ENCODE peak calls at places on chromosomes 3 and 15, in seven cellular contexts. Y, L, O, F, A, H and J are unnamed samples.

GRCh38 chr3:55885721-55886120 is 398.6 kb upstream of the WNT5A start:
- DNase-seq in Y (no peak), L (peak), O (no peak), F (no peak), A (no peak), H (peak), J (no peak)

GRCh38 chr3:47846880-47847248 is 43.9 kb downstream of the DHX30 start:
- DNase-seq in Y (no peak), L (no peak), O (no peak), F (no peak), A (no peak), H (no peak), J (no peak)

GRCh38 chr15:39579487-39580116 is 1.3 kb upstream of the THBS1 start:
- DNase-seq in Y (peak), L (peak), O (peak), F (peak), A (peak), H (peak), J (no peak)

GRCh38 chr3:42489116-42489936 is 13.1 kb upstream of the VIPR1 start:
- DNase-seq in Y (no peak), L (no peak), O (no peak), F (no peak), A (no peak), H (no peak), J (no peak)

GRCh38 chr15:69558138-69558409 is 105.5 kb downstream of the RPLP1 start:
- DNase-seq in Y (no peak), L (no peak), O (no peak), F (no peak), A (no peak), H (no peak), J (no peak)

GRCh38 chr3:34889641-34890040 is 749.7 kb upstream of the ARPP21 start:
- DNase-seq in Y (no peak), L (no peak), O (no peak), F (no peak), A (no peak), H (no peak), J (no peak)

GRCh38 chr15:31440754-31441298 is 114.2 kb downstream of the KLF13 start:
- DNase-seq in Y (peak), L (peak), O (peak), F (peak), A (peak), H (peak), J (no peak)

GRCh38 chr3:47743855-47744254 is 37.8 kb downstream of the SMARCC1 start:
- DNase-seq in Y (no peak), L (no peak), O (no peak), F (no peak), A (no peak), H (no peak), J (no peak)

GRCh38 chr3:139718415-139718814 is 40.6 kb upstream of the NMNAT3 start:
- DNase-seq in Y (peak), L (peak), O (peak), F (peak), A (no peak), H (peak), J (no peak)

GRCh38 chr3:183958775-183959174 is 58.9 kb downstream of the ABCC5 start:
- DNase-seq in Y (no peak), L (no peak), O (no peak), F (no peak), A (no peak), H (no peak), J (no peak)
- H3K4me3 ChIP-seq in Y (no peak), L (no peak), O (no peak), F (no peak), A (no peak), H (no peak), J (no peak)

DNA sequence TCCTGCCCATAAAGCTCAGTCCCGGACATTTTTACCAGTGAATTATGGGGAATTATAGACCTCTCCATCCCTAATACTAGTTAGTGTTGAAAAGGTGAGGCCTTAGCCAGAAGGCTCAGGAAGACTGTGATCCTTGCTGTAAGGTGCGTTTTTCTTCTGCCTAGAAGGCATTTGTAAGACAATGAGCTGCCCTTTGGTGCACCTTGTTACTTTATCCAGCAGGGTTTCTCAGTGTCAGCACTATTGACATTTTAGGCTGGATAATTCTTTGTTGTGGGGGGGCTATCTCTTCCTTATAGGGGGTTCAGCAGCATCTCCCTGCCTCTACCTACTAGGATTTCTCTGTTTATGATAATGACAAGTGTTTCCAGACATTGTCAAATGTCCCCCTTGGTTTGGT is 108.1 kb upstream of the ABHD17C start:
- DNase-seq in Y (no peak), L (peak), O (no peak), F (no peak), A (no peak), H (no peak), J (no peak)
- H3K4me3 ChIP-seq in Y (no peak), L (no peak), O (no peak), F (no peak), A (no peak), H (no peak), J (no peak)

GRCh38 chr15:40893019-40893723 is 1.1 kb upstream of the VPS18 start:
- DNase-seq in Y (no peak), L (no peak), O (no peak), F (no peak), A (no peak), H (no peak), J (no peak)
- H3K4me3 ChIP-seq in Y (no peak), L (peak), O (peak), F (no peak), A (no peak), H (no peak), J (no peak)

GRCh38 chr3:142051351-142051750 is 98.0 kb downstream of the TFDP2 start:
- DNase-seq in Y (no peak), L (no peak), O (no peak), F (no peak), A (no peak), H (no peak), J (no peak)
- H3K4me3 ChIP-seq in Y (no peak), L (no peak), O (no peak), F (no peak), A (no peak), H (no peak), J (no peak)

DNA sequence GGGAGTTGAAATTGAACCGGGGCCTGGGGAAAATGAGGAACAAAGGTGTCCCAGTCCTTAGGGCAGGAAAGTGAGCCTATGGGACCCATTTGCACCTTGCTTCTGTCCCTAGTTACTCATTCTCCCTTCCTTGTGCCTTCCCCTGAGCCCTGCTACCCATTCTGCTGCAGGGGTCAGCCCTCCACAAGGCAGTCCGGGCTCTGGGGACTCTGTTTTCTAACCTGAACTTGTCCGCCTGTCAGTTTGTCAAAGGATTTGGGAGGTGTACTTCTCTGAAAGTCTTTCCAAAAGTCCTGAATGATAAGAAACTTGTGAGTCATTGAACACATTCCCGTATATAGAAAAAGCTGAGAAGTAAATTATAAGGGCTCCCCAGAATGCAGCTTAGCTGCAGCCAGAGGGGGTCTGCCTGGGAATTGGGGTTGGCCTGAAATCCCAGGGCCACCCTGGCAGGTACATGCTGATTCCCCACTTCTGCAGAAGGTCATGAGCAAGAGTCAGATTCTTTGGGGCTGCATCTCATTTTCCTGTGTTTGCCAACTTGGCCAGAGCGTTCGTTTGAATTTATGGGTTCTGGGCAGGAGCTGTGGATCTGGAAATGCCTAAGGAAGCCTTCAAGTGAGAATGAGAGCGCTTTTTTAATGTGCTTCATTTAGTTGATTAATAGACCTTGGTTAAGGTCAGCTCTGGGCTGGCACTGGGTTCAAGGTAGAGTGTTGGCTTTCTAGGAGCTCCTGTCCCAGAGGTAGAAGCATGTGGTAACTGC is 2.9 kb downstream of the SLC6A6 start:
- DNase-seq in Y (peak), L (no peak), O (no peak), F (peak), A (no peak), H (peak), J (no peak)
- H3K4me3 ChIP-seq in Y (peak), L (peak), O (peak), F (peak), A (peak), H (no peak), J (no peak)